ENCODE peak calls at places on chromosome 2, in four cellular contexts. J, D, G and K are unnamed samples.

GRCh38 chr2:218323526-218324472 is 31.5 kb upstream of the TMBIM1 start:
- DNase-seq in J (no peak), D (no peak), G (peak; percentile 10), K (no peak)

GRCh38 chr2:197242719-197243118 is 67.9 kb downstream of the ANKRD44 start:
- DNase-seq in J (no peak), D (no peak), G (no peak), K (no peak)

GRCh38 chr2:6637329-6637728 is 228.4 kb downstream of the CMPK2 start:
- DNase-seq in J (no peak), D (no peak), G (no peak), K (no peak)

GRCh38 chr2:20093263-20094141 is 42.1 kb upstream of the LAPTM4A start:
- DNase-seq in J (peak; percentile 71), D (peak; percentile 76), G (peak; percentile 68), K (peak; percentile 39)

GRCh38 chr2:238381341-238382130 is 45.2 kb upstream of the ASB1 start:
- DNase-seq in J (no peak), D (no peak), G (no peak), K (no peak)

GRCh38 chr2:238839428-238839827 is 8.5 kb upstream of the TWIST2 start:
- DNase-seq in J (no peak), D (no peak), G (no peak), K (no peak)

GRCh38 chr2:85663684-85664565 is 4.1 kb downstream of the SFTPB start:
- DNase-seq in J (no peak), D (no peak), G (no peak), K (no peak)

GRCh38 chr2:172100080-172101007 is 2.4 kb downstream of the DLX2 start:
- DNase-seq in J (peak; percentile 46), D (no peak), G (no peak), K (no peak)

GRCh38 chr2:191247381-191248057 is 2.3 kb downstream of the MYO1B start:
- DNase-seq in J (no peak), D (peak; percentile 79), G (peak; percentile 84), K (peak; percentile 76)

GRCh38 chr2:65387017-65387416 is 45.4 kb downstream of the SPRED2 start:
- DNase-seq in J (no peak), D (no peak), G (no peak), K (no peak)

GRCh38 chr2:17470855-17471641 is 47.2 kb downstream of the RAD51AP2 start:
- DNase-seq in J (peak; percentile 85), D (peak; percentile 6), G (no peak), K (peak; percentile 48)

GRCh38 chr2:181984814-181985631 is 630 bp upstream of the PPP1R1C start:
- DNase-seq in J (no peak), D (no peak), G (no peak), K (no peak)

GRCh38 chr2:36489296-36489695 is 108.7 kb downstream of the FEZ2 start:
- DNase-seq in J (no peak), D (no peak), G (peak; percentile 78), K (no peak)

GRCh38 chr2:238987352-238987981 is 139.6 kb downstream of the TWIST2 start:
- DNase-seq in J (no peak), D (no peak), G (no peak), K (no peak)

GRCh38 chr2:67570626-67571025 is 173.5 kb downstream of the ETAA1 start:
- DNase-seq in J (no peak), D (no peak), G (no peak), K (no peak)

GRCh38 chr2:178109813-178110212 is 2.4 kb upstream of the RBM45 start:
- DNase-seq in J (peak; percentile 82), D (peak; percentile 21), G (no peak), K (peak; percentile 25)

GRCh38 chr2:232075080-232075479 is 113.6 kb downstream of the DIS3L2 start:
- DNase-seq in J (no peak), D (peak; percentile 1), G (peak; percentile 45), K (peak; percentile 18)

GRCh38 chr2:134897932-134898331 is 20.7 kb upstream of the CCNT2 start:
- DNase-seq in J (peak; percentile 79), D (no peak), G (no peak), K (no peak)

GRCh38 chr2:174776223-174776622 is 12.0 kb upstream of the CHRNA1 start:
- DNase-seq in J (peak; percentile 75), D (no peak), G (no peak), K (no peak)

GRCh38 chr2:98898423-98898841 is 37.6 kb downstream of the CRACDL start:
- DNase-seq in J (no peak), D (no peak), G (no peak), K (no peak)